ENCODE peak calls at places on chromosomes 16 and 17, in six cellular contexts. One of them, this sample, is unnamed.

GRCh38 chr17:60534613-60535157 is 8.6 kb upstream of the APPBP2 start:
- DNase-seq in GM23248: no peak
- DNase-seq in cardiac muscle cell: no peak
- DNase-seq in tibial nerve: no peak
- DNase-seq in CD8-positive, alpha-beta T cell: no peak
- DNase-seq in MM.1S: no peak
- DNase-seq in this sample: no peak

GRCh38 chr17:46003907-46004748 is 5.1 kb downstream of the STH start:
- DNase-seq in MM.1S: no peak
- DNase-seq in GM23248: peak; percentile 14
- DNase-seq in tibial nerve: no peak
- DNase-seq in CD8-positive, alpha-beta T cell: no peak
- DNase-seq in cardiac muscle cell: no peak
- DNase-seq in this sample: no peak

GRCh38 chr17:65340401-65340800 is 203.2 kb downstream of the RGS9 start:
- DNase-seq in MM.1S: no peak
- DNase-seq in tibial nerve: no peak
- DNase-seq in cardiac muscle cell: no peak
- DNase-seq in CD8-positive, alpha-beta T cell: no peak
- DNase-seq in GM23248: no peak
- DNase-seq in this sample: no peak

GRCh38 chr16:81645303-81645702 is 133.8 kb upstream of the PLCG2 start:
- DNase-seq in CD8-positive, alpha-beta T cell: no peak
- DNase-seq in GM23248: peak; percentile 89
- DNase-seq in cardiac muscle cell: peak; percentile 97
- DNase-seq in MM.1S: no peak
- DNase-seq in tibial nerve: no peak
- DNase-seq in this sample: no peak

GRCh38 chr17:61250335-61250890 is 149.2 kb upstream of the TBX2 start:
- DNase-seq in tibial nerve: no peak
- DNase-seq in GM23248: peak; percentile 64
- DNase-seq in cardiac muscle cell: no peak
- DNase-seq in MM.1S: peak; percentile 44
- DNase-seq in CD8-positive, alpha-beta T cell: no peak
- DNase-seq in this sample: no peak

GRCh38 chr17:42387663-42388380 is 420 bp downstream of the STAT3 start:
- DNase-seq in MM.1S: peak; percentile 18
- DNase-seq in CD8-positive, alpha-beta T cell: no peak
- DNase-seq in tibial nerve: no peak
- DNase-seq in GM23248: peak; percentile 59
- DNase-seq in cardiac muscle cell: peak; percentile 61
- DNase-seq in this sample: peak; percentile 34

GRCh38 chr17:44898768-44899073 is 524 bp downstream of the EFTUD2 start:
- DNase-seq in MM.1S: no peak
- DNase-seq in GM23248: peak; percentile 76
- DNase-seq in tibial nerve: no peak
- DNase-seq in CD8-positive, alpha-beta T cell: no peak
- DNase-seq in cardiac muscle cell: no peak
- DNase-seq in this sample: no peak

GRCh38 chr17:2943971-2944370 is 119.4 kb downstream of the OR1D5 start:
- DNase-seq in tibial nerve: no peak
- DNase-seq in MM.1S: no peak
- DNase-seq in cardiac muscle cell: no peak
- DNase-seq in CD8-positive, alpha-beta T cell: no peak
- DNase-seq in GM23248: no peak
- DNase-seq in this sample: no peak

GRCh38 chr16:25481636-25482035 is 210.1 kb upstream of the HS3ST4 start:
- DNase-seq in tibial nerve: no peak
- DNase-seq in MM.1S: no peak
- DNase-seq in GM23248: no peak
- DNase-seq in cardiac muscle cell: no peak
- DNase-seq in CD8-positive, alpha-beta T cell: no peak
- DNase-seq in this sample: no peak

GRCh38 chr17:75652341-75652740 is 14.6 kb downstream of the RECQL5 start:
- DNase-seq in GM23248: no peak
- DNase-seq in CD8-positive, alpha-beta T cell: no peak
- DNase-seq in cardiac muscle cell: no peak
- DNase-seq in MM.1S: no peak
- DNase-seq in tibial nerve: no peak
- DNase-seq in this sample: no peak

GRCh38 chr16:29719063-29719462 is 26.7 kb downstream of the C16orf54 start:
- DNase-seq in cardiac muscle cell: no peak
- DNase-seq in tibial nerve: no peak
- DNase-seq in CD8-positive, alpha-beta T cell: no peak
- DNase-seq in MM.1S: no peak
- DNase-seq in GM23248: no peak
- DNase-seq in this sample: no peak

GRCh38 chr16:30009990-30010816 is 624 bp downstream of the DOC2A start:
- DNase-seq in CD8-positive, alpha-beta T cell: no peak
- DNase-seq in cardiac muscle cell: no peak
- DNase-seq in GM23248: no peak
- DNase-seq in tibial nerve: no peak
- DNase-seq in MM.1S: no peak
- DNase-seq in this sample: no peak

GRCh38 chr17:65345261-65346060 is 208.3 kb downstream of the RGS9 start:
- DNase-seq in tibial nerve: no peak
- DNase-seq in MM.1S: no peak
- DNase-seq in CD8-positive, alpha-beta T cell: no peak
- DNase-seq in GM23248: no peak
- DNase-seq in cardiac muscle cell: no peak
- DNase-seq in this sample: no peak

GRCh38 chr17:64200080-64201042 is 62.7 kb downstream of the TEX2 start:
- DNase-seq in MM.1S: peak; percentile 23
- DNase-seq in tibial nerve: no peak
- DNase-seq in CD8-positive, alpha-beta T cell: no peak
- DNase-seq in cardiac muscle cell: no peak
- DNase-seq in GM23248: peak; percentile 66
- DNase-seq in this sample: no peak

GRCh38 chr17:51683291-51683690 is 422.9 kb downstream of the UTP18 start:
- DNase-seq in CD8-positive, alpha-beta T cell: no peak
- DNase-seq in cardiac muscle cell: no peak
- DNase-seq in tibial nerve: no peak
- DNase-seq in GM23248: no peak
- DNase-seq in MM.1S: no peak
- DNase-seq in this sample: no peak

GRCh38 chr16:50442221-50442620 is 73.4 kb upstream of the BRD7 start:
- DNase-seq in cardiac muscle cell: no peak
- DNase-seq in tibial nerve: no peak
- DNase-seq in GM23248: no peak
- DNase-seq in CD8-positive, alpha-beta T cell: no peak
- DNase-seq in MM.1S: no peak
- DNase-seq in this sample: no peak

GRCh38 chr17:9343513-9343912 is 232.1 kb downstream of the STX8 start:
- DNase-seq in tibial nerve: no peak
- DNase-seq in GM23248: no peak
- DNase-seq in CD8-positive, alpha-beta T cell: no peak
- DNase-seq in cardiac muscle cell: peak; percentile 75
- DNase-seq in MM.1S: no peak
- DNase-seq in this sample: no peak

GRCh38 chr16:82265809-82266208 is 95.8 kb upstream of the MPHOSPH6 start:
- DNase-seq in GM23248: no peak
- DNase-seq in cardiac muscle cell: no peak
- DNase-seq in tibial nerve: no peak
- DNase-seq in CD8-positive, alpha-beta T cell: no peak
- DNase-seq in MM.1S: no peak
- DNase-seq in this sample: no peak

GRCh38 chr17:33401253-33401652 is 108.2 kb upstream of the ASIC2 start:
- DNase-seq in cardiac muscle cell: no peak
- DNase-seq in GM23248: no peak
- DNase-seq in MM.1S: no peak
- DNase-seq in CD8-positive, alpha-beta T cell: no peak
- DNase-seq in tibial nerve: no peak
- DNase-seq in this sample: no peak

GRCh38 chr16:69534720-69535119 is 31.0 kb upstream of the NFAT5 start:
- DNase-seq in MM.1S: no peak
- DNase-seq in cardiac muscle cell: no peak
- DNase-seq in GM23248: no peak
- DNase-seq in tibial nerve: no peak
- DNase-seq in CD8-positive, alpha-beta T cell: no peak
- DNase-seq in this sample: no peak
- H3K4me3 ChIP-seq in MM.1S: no peak overlapping the region
- H3K4me3 ChIP-seq in cardiac muscle cell: no peak overlapping the region
- H3K4me3 ChIP-seq in GM23248: no peak overlapping the region
- H3K4me3 ChIP-seq in tibial nerve: no peak overlapping the region
- H3K4me3 ChIP-seq in CD8-positive, alpha-beta T cell: no peak overlapping the region
- H3K4me3 ChIP-seq in this sample: no peak overlapping the region

DNA sequence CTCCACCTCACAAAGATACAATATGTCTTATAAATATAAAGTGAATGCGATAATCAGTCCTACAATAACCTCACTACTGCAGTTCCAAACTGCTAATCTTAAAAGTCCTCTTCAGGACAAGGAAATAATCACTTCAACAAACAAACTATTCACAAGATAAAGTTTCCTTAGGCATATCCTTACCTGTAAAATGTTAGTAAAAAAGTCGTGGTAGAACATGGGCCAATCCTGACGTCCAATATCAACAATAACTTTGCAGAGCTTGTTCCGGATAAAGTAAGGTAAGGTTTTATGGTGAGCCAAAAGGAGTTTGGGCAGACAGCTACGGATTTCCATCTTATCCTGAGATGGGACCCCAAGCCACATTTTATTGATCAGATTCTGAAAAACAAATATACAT is 36.0 kb downstream of the XPO6 start:
- DNase-seq in GM23248: no peak
- DNase-seq in cardiac muscle cell: no peak
- DNase-seq in MM.1S: no peak
- DNase-seq in tibial nerve: no peak
- DNase-seq in CD8-positive, alpha-beta T cell: no peak
- DNase-seq in this sample: no peak
- H3K36me3 ChIP-seq in GM23248: peaks cover 44% of the 10 kb centered on the region
- H3K36me3 ChIP-seq in cardiac muscle cell: peaks cover 14% of the 10 kb centered on the region
- H3K36me3 ChIP-seq in MM.1S: peaks cover 6% of the 10 kb centered on the region
- H3K36me3 ChIP-seq in tibial nerve: peaks cover 46% of the 10 kb centered on the region
- H3K36me3 ChIP-seq in CD8-positive, alpha-beta T cell: peaks cover 41% of the 10 kb centered on the region
- H3K36me3 ChIP-seq in this sample: peaks cover 97% of the 10 kb centered on the region

DNA sequence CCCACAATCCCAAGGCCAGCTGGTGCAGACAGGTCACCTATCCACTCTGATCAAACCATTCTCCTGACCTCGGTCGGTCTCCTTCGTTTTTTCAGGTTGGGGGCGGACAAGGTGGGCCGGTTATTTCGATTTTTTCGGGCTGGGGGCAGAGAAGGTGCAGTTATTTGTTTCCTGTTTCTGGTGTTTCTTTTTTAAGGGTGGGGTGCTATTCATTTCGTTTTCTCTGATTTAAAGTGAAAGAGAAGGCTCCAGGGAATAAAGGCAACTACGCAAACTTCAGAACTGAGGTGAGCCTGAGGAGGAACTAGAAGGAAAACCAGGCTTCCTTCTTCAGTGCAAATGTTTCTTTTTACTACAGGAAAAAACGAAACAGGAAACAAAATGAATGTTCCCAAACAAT is 64.8 kb downstream of the ANKRD11 start:
- DNase-seq in CD8-positive, alpha-beta T cell: no peak
- DNase-seq in MM.1S: no peak
- DNase-seq in cardiac muscle cell: no peak
- DNase-seq in tibial nerve: no peak
- DNase-seq in GM23248: no peak
- DNase-seq in this sample: no peak
- H3K4me1 ChIP-seq in CD8-positive, alpha-beta T cell: peaks cover 64% of the 10 kb centered on the region
- H3K4me1 ChIP-seq in MM.1S: peaks cover 41% of the 10 kb centered on the region
- H3K4me1 ChIP-seq in cardiac muscle cell: peaks cover 14% of the 10 kb centered on the region
- H3K4me1 ChIP-seq in tibial nerve: no peaks in the 10 kb centered on the region
- H3K4me1 ChIP-seq in GM23248: peaks cover 10% of the 10 kb centered on the region
- H3K4me1 ChIP-seq in this sample: peaks cover 3% of the 10 kb centered on the region

GRCh38 chr16:71851726-71852125 is 6.0 kb downstream of the ATXN1L start:
- DNase-seq in tibial nerve: no peak
- DNase-seq in MM.1S: no peak
- DNase-seq in CD8-positive, alpha-beta T cell: no peak
- DNase-seq in GM23248: no peak
- DNase-seq in cardiac muscle cell: no peak
- DNase-seq in this sample: no peak
- H3K4me3 ChIP-seq in tibial nerve: no peak overlapping the region
- H3K4me3 ChIP-seq in MM.1S: no peak overlapping the region
- H3K4me3 ChIP-seq in CD8-positive, alpha-beta T cell: no peak overlapping the region
- H3K4me3 ChIP-seq in GM23248: no peak overlapping the region
- H3K4me3 ChIP-seq in cardiac muscle cell: no peak overlapping the region
- H3K4me3 ChIP-seq in this sample: no peak overlapping the region

DNA sequence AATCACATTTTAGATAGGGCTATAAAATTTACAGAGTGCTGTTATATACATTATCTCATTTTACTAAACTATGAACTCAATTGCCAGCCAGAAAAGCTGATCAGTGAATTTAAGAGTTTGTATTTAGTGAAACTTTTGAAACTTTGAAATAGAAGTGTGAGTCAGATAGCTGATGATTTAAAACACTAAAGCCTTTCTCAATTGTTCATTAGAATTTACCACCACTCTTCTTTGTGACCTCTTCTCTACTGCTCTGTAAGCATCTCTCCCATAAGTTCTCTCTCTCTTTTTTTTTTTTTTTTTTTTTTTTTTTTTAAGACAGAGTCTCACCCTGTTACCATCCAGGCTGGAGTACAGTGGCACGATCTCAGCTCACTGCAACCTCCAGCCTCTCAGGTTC is 43.7 kb downstream of the GOSR1 start:
- DNase-seq in cardiac muscle cell: no peak
- DNase-seq in MM.1S: no peak
- DNase-seq in tibial nerve: no peak
- DNase-seq in CD8-positive, alpha-beta T cell: no peak
- DNase-seq in GM23248: peak; percentile 43
- DNase-seq in this sample: no peak
- H3K36me3 ChIP-seq in cardiac muscle cell: peaks cover 20% of the 10 kb centered on the region
- H3K36me3 ChIP-seq in MM.1S: no peaks in the 10 kb centered on the region
- H3K36me3 ChIP-seq in tibial nerve: peaks cover 44% of the 10 kb centered on the region
- H3K36me3 ChIP-seq in CD8-positive, alpha-beta T cell: peaks cover 11% of the 10 kb centered on the region
- H3K36me3 ChIP-seq in GM23248: peaks cover 10% of the 10 kb centered on the region
- H3K36me3 ChIP-seq in this sample: peaks cover 51% of the 10 kb centered on the region

DNA sequence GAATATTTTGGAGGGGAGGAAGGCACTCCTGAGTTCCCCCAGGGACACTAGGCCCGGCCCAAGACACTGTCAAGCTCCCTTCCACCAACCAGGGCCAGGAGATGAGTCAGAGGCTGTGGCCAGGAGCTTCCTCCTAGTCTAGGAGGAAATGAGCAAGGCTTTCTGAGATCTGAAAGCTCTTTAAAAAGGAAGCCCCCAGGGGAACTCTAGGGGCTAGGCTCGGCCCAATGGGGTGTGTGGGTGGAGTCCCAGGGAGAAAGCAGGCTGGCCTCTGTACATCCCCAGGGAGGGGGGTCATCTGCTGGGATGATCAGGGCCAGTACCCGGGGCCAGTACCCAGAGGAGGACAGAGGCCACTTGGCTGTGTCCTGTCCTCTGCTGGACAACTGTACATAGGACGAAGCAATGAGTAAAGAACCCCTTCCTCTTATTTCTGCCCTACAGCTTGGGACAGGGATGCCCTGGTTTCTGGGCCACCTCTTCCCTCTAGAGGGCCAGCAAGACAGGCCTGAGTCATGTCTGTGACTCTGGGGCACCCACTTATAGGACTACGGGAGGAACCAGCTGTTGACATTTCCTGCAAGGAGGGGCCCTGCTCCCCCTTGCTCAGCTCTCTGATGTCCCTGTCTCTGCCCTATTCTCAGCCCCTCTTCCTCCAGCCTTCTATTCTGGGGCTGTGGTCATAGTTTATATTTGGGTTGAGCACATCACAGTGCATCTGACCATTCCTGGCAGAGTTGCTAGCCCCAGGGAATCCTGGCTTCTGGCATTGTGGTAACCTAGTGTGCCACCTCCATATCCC is 2.7 kb downstream of the FHOD1 start:
- DNase-seq in MM.1S: peak; percentile 88
- DNase-seq in tibial nerve: peak; percentile 47
- DNase-seq in cardiac muscle cell: no peak
- DNase-seq in GM23248: peak; percentile 98
- DNase-seq in CD8-positive, alpha-beta T cell: peak; percentile 64
- DNase-seq in this sample: peak; percentile 91
- H3K4me1 ChIP-seq in MM.1S: peaks cover 36% of the 10 kb centered on the region
- H3K4me1 ChIP-seq in tibial nerve: no peaks in the 10 kb centered on the region
- H3K4me1 ChIP-seq in cardiac muscle cell: peaks cover 5% of the 10 kb centered on the region
- H3K4me1 ChIP-seq in GM23248: peaks cover 69% of the 10 kb centered on the region
- H3K4me1 ChIP-seq in CD8-positive, alpha-beta T cell: peaks cover 42% of the 10 kb centered on the region
- H3K4me1 ChIP-seq in this sample: peaks cover 61% of the 10 kb centered on the region